ENCODE peak calls at places on chromosomes 3 and 15, in six cellular contexts. G is tibial nerve; X is left ventricle myocardium inferior; A is NB4; M is CD8-positive, alpha-beta T cell; C is HFFc6. K is an unnamed sample.

GRCh38 chr3:109977903-109978302 is 640.6 kb upstream of the DPPA4 start:
- DNase-seq in G (no peak), X (no peak), A (no peak), M (no peak), C (no peak), K (no peak)

GRCh38 chr3:53161820-53162671 is 1.0 kb downstream of the PRKCD start:
- DNase-seq in G (no peak), X (peak), A (peak), M (peak), C (peak), K (peak)

GRCh38 chr15:70329179-70329578 is 231.5 kb upstream of the TLE3 start:
- DNase-seq in G (no peak), X (no peak), A (no peak), M (no peak), C (no peak), K (no peak)

GRCh38 chr15:85316244-85316934 is 64.0 kb upstream of the AKAP13 start:
- DNase-seq in G (no peak), X (no peak), A (peak), M (peak), C (peak), K (no peak)

GRCh38 chr15:89817701-89818280 is 3.1 kb upstream of the ANPEP start:
- DNase-seq in G (no peak), X (no peak), A (no peak), M (no peak), C (no peak), K (no peak)

GRCh38 chr3:72085036-72085435 is 300.1 kb upstream of the PROK2 start:
- DNase-seq in G (no peak), X (no peak), A (no peak), M (no peak), C (no peak), K (no peak)

GRCh38 chr3:46558184-46559029 is 7.7 kb downstream of the LRRC2 start:
- DNase-seq in G (peak), X (peak), A (peak), M (peak), C (peak), K (peak)

GRCh38 chr3:108879915-108880314 is 57.3 kb downstream of the TRAT1 start:
- DNase-seq in G (no peak), X (no peak), A (no peak), M (no peak), C (no peak), K (no peak)

GRCh38 chr15:75554717-75555116 is 24.4 kb downstream of the PTPN9 start:
- DNase-seq in G (no peak), X (no peak), A (no peak), M (no peak), C (peak), K (no peak)

GRCh38 chr3:32220006-32220405 is 18.5 kb upstream of the CMTM8 start:
- DNase-seq in G (no peak), X (no peak), A (no peak), M (no peak), C (peak), K (no peak)

GRCh38 chr3:197364410-197365071 is 66.1 kb upstream of the DLG1 start:
- DNase-seq in G (no peak), X (no peak), A (no peak), M (no peak), C (no peak), K (no peak)

GRCh38 chr15:66741646-66742045 is 39.6 kb downstream of the SMAD6 start:
- DNase-seq in G (no peak), X (no peak), A (no peak), M (no peak), C (no peak), K (no peak)

GRCh38 chr3:58085616-58086015 is 77.4 kb downstream of the FLNB start:
- DNase-seq in G (no peak), X (no peak), A (no peak), M (no peak), C (no peak), K (no peak)

GRCh38 chr3:60920519-60920918 is 330.7 kb downstream of the FHIT start:
- DNase-seq in G (no peak), X (no peak), A (no peak), M (no peak), C (no peak), K (no peak)

GRCh38 chr3:191235331-191236314 is 36.6 kb downstream of the OSTN start:
- DNase-seq in G (no peak), X (no peak), A (no peak), M (no peak), C (peak), K (no peak)

GRCh38 chr15:40409366-40409765 is 3.8 kb downstream of the IVD start:
- DNase-seq in G (no peak), X (no peak), A (no peak), M (no peak), C (no peak), K (no peak)

GRCh38 chr3:176953106-176954080 is 243.9 kb downstream of the TBL1XR1 start:
- DNase-seq in G (peak), X (peak), A (no peak), M (no peak), C (peak), K (no peak)

GRCh38 chr3:137041251-137041650 is 83.5 kb downstream of the IL20RB start:
- DNase-seq in G (no peak), X (no peak), A (no peak), M (no peak), C (no peak), K (no peak)

GRCh38 chr15:94297543-94297942 is 66.2 kb downstream of the MCTP2 start:
- DNase-seq in G (no peak), X (no peak), A (peak), M (no peak), C (no peak), K (no peak)

GRCh38 chr3:194879126-194879887 is 193.6 kb downstream of the FAM43A start:
- DNase-seq in G (no peak), X (no peak), A (peak), M (no peak), C (no peak), K (no peak)

GRCh38 chr3:125431912-125432587 is 56.9 kb upstream of the ZNF148 start:
- DNase-seq in G (no peak), X (no peak), A (no peak), M (no peak), C (no peak), K (no peak)

GRCh38 chr3:47475029-47475569 is 642 bp downstream of the SCAP start:
- DNase-seq in G (no peak), X (no peak), A (no peak), M (no peak), C (peak), K (no peak)

GRCh38 chr3:40166997-40167396 is 142.5 kb upstream of the EIF1B start:
- DNase-seq in G (no peak), X (no peak), A (no peak), M (no peak), C (no peak), K (no peak)

GRCh38 chr15:34696506-34696905 is 58.3 kb downstream of the GJD2 start:
- DNase-seq in G (no peak), X (no peak), A (no peak), M (no peak), C (no peak), K (no peak)

GRCh38 chr3:184639351-184639750 is 72.5 kb downstream of the MAGEF1 start:
- DNase-seq in G (no peak), X (no peak), A (no peak), M (no peak), C (no peak), K (no peak)

GRCh38 chr3:119934250-119934649 is 152.3 kb downstream of the NR1I2 start:
- DNase-seq in G (no peak), X (no peak), A (no peak), M (no peak), C (no peak), K (no peak)

GRCh38 chr3:142977399-142977728 is 13.9 kb upstream of the PAQR9 start:
- DNase-seq in G (no peak), X (no peak), A (no peak), M (no peak), C (peak), K (no peak)

GRCh38 chr15:61184431-61184830 is 44.7 kb downstream of the RORA start:
- DNase-seq in G (no peak), X (no peak), A (no peak), M (no peak), C (no peak), K (no peak)

GRCh38 chr3:127454051-127454450 is 136.5 kb downstream of the TPRA1 start:
- DNase-seq in G (no peak), X (no peak), A (no peak), M (no peak), C (no peak), K (peak)

GRCh38 chr3:127141921-127142730 is 50.8 kb upstream of the PRR23E start:
- DNase-seq in G (no peak), X (no peak), A (no peak), M (peak), C (no peak), K (no peak)

GRCh38 chr15:79004336-79004735 is 59.5 kb upstream of the CTSH start:
- DNase-seq in G (no peak), X (no peak), A (peak), M (no peak), C (peak), K (peak)

GRCh38 chr3:28349397-28350000 is 875 bp upstream of the AZI2 start:
- DNase-seq in G (peak), X (no peak), A (no peak), M (no peak), C (no peak), K (no peak)

GRCh38 chr3:16480861-16481569 is 32.5 kb downstream of the RFTN1 start:
- DNase-seq in G (no peak), X (no peak), A (no peak), M (no peak), C (peak), K (no peak)

DNA sequence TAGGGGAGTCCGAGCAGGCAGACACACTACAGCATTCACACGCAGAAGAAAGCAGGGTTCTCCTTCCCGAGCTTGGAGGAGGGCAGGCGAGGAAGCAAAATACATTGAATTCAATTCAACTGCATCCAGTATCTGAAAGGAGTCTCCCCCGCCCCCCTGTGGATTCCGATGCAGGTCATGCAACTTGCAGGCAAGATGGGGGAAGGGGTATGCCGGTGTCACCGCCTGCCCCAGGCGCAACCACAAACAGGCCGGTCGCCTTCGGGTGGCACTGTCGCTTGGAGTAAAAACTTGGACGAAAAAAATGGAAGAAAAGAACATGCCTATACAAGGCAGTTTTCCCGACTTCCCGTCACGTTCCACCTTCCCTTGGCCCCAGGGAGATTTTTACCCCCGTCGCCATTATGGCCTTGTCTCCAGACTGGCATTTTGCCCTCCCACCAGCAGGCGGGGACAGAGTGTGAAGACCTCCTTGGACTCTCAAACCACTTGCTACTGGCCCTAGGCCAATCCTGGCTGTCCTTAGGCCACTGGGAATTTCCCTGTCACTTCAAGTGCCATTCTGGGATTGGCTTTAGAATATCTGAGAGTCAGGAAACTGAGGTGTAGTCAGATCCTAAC is 1.6 kb upstream of the NTRK3 start:
- DNase-seq in G (no peak), X (no peak), A (no peak), M (no peak), C (no peak), K (no peak)
- TF ChIP-seq CTCF in G (peak), X (peak), A (peak), M (no peak), C (peak), K (no peak)

GRCh38 chr15:63983071-63983711 is 63.1 kb downstream of the DAPK2 start:
- DNase-seq in G (no peak), X (no peak), A (peak), M (peak), C (no peak), K (no peak)
- TF ChIP-seq CTCF in G (no peak), X (peak), A (peak), M (no peak), C (peak), K (no peak)

GRCh38 chr3:45499529-45499928 is 95.0 kb upstream of the LIMD1 start:
- DNase-seq in G (no peak), X (no peak), A (peak), M (no peak), C (peak), K (no peak)
- TF ChIP-seq CTCF in G (peak), X (peak), A (no peak), M (peak), C (peak), K (no peak)

DNA sequence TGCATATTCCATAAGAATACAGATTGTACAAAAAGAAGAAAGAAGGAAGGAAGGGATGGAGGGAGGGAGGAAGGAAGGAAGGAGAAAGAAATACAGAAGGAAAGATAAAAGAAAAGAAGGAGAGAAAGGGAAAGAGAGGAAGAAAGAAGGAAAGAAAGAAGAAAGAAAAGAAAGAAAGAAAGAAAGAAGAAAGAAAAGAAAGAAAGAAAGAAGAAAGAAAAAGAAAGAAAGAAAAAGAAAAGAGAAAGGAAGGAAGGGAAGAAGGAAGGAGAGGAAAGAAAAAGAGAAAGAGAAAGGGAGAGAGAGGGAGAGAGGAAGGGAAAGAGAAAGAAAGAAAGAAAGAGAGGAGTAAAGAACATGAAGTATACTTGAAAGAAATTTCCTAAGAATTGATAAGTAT is 577.9 kb upstream of the ALCAM start:
- DNase-seq in G (no peak), X (no peak), A (no peak), M (no peak), C (no peak), K (no peak)
- TF ChIP-seq CTCF in G (no peak), X (no peak), A (no peak), M (no peak), C (no peak), K (no peak)

K was measured in activated B cell treated with CpG ODN at 0.5 μM for 24 hours.